ENCODE peak calls at places on chromosomes 4 and X, in six cellular contexts. One of them, this sample, is unnamed.

GRCh38 chr4:83929550-83929949 is 393.6 kb downstream of the GPAT3 start:
- DNase-seq in bronchial epithelial cell: peak; percentile 21
- DNase-seq in GM10248: no peak
- DNase-seq in AG10803: no peak
- DNase-seq in IMR-90: no peak
- DNase-seq in MM.1S: no peak
- DNase-seq in this sample: no peak

GRCh38 chr4:102404551-102404969 is 59.3 kb upstream of the SLC39A8 start:
- DNase-seq in bronchial epithelial cell: no peak
- DNase-seq in GM10248: no peak
- DNase-seq in AG10803: peak; percentile 13
- DNase-seq in IMR-90: no peak
- DNase-seq in MM.1S: no peak
- DNase-seq in this sample: no peak

GRCh38 chrX:16465081-16465876 is 184.7 kb upstream of the S100G start:
- DNase-seq in bronchial epithelial cell: peak; percentile 22
- DNase-seq in GM10248: no peak
- DNase-seq in AG10803: peak; percentile 41
- DNase-seq in IMR-90: peak; percentile 60
- DNase-seq in MM.1S: no peak
- DNase-seq in this sample: no peak

GRCh38 chr4:74548561-74548960 is 103.6 kb downstream of the AREG start:
- DNase-seq in bronchial epithelial cell: no peak
- DNase-seq in GM10248: no peak
- DNase-seq in AG10803: no peak
- DNase-seq in IMR-90: no peak
- DNase-seq in MM.1S: no peak
- DNase-seq in this sample: no peak

GRCh38 chr4:140266958-140267568 is 106.4 kb upstream of the SCOC start:
- DNase-seq in bronchial epithelial cell: peak; percentile 18
- DNase-seq in GM10248: no peak
- DNase-seq in AG10803: peak; percentile 17
- DNase-seq in IMR-90: peak; percentile 92
- DNase-seq in MM.1S: no peak
- DNase-seq in this sample: peak; percentile 56

GRCh38 chr4:95087657-95088455 is 330.1 kb downstream of the BMPR1B start:
- DNase-seq in bronchial epithelial cell: peak; percentile 58
- DNase-seq in GM10248: no peak
- DNase-seq in AG10803: no peak
- DNase-seq in IMR-90: peak; percentile 68
- DNase-seq in MM.1S: no peak
- DNase-seq in this sample: no peak

GRCh38 chrX:16869393-16870094 is 618 bp downstream of the RBBP7 start:
- DNase-seq in bronchial epithelial cell: no peak
- DNase-seq in GM10248: peak; percentile 57
- DNase-seq in AG10803: peak; percentile 32
- DNase-seq in IMR-90: peak; percentile 18
- DNase-seq in MM.1S: peak; percentile 54
- DNase-seq in this sample: no peak

GRCh38 chr4:184804621-184805020 is 21.1 kb downstream of the ACSL1 start:
- DNase-seq in bronchial epithelial cell: peak; percentile 31
- DNase-seq in GM10248: no peak
- DNase-seq in AG10803: no peak
- DNase-seq in IMR-90: no peak
- DNase-seq in MM.1S: no peak
- DNase-seq in this sample: no peak

GRCh38 chrX:153651540-153652079 is 4.6 kb downstream of the DUSP9 start:
- DNase-seq in bronchial epithelial cell: no peak
- DNase-seq in GM10248: no peak
- DNase-seq in AG10803: no peak
- DNase-seq in IMR-90: no peak
- DNase-seq in MM.1S: no peak
- DNase-seq in this sample: no peak

GRCh38 chrX:131288738-131289511 is at the start of gene IGSF1:
- DNase-seq in bronchial epithelial cell: no peak
- DNase-seq in GM10248: no peak
- DNase-seq in AG10803: peak; percentile 3
- DNase-seq in IMR-90: no peak
- DNase-seq in MM.1S: peak; percentile 49
- DNase-seq in this sample: no peak

GRCh38 chr4:140223056-140223810 is 69.2 kb upstream of the MAML3 start:
- DNase-seq in bronchial epithelial cell: peak; percentile 35
- DNase-seq in GM10248: no peak
- DNase-seq in AG10803: no peak
- DNase-seq in IMR-90: peak; percentile 81
- DNase-seq in MM.1S: no peak
- DNase-seq in this sample: no peak

GRCh38 chr4:4995103-4995761 is 24.0 kb downstream of the CYTL1 start:
- DNase-seq in bronchial epithelial cell: peak; percentile 37
- DNase-seq in GM10248: peak; percentile 79
- DNase-seq in AG10803: peak; percentile 68
- DNase-seq in IMR-90: peak; percentile 58
- DNase-seq in MM.1S: peak; percentile 77
- DNase-seq in this sample: no peak

GRCh38 chr4:73257995-73258667 is 467 bp downstream of the ANKRD17 start:
- DNase-seq in bronchial epithelial cell: peak; percentile 12
- DNase-seq in GM10248: no peak
- DNase-seq in AG10803: peak; percentile 15
- DNase-seq in IMR-90: peak; percentile 32
- DNase-seq in MM.1S: peak; percentile 56
- DNase-seq in this sample: no peak
- TF ChIP-seq CTCF in bronchial epithelial cell: peak; percentile 2
- TF ChIP-seq CTCF in GM10248: peak; percentile 51
- TF ChIP-seq CTCF in AG10803: no peak
- TF ChIP-seq CTCF in IMR-90: peak; percentile 34
- TF ChIP-seq CTCF in MM.1S: peak; percentile 28
- TF ChIP-seq CTCF in this sample: no peak

DNA sequence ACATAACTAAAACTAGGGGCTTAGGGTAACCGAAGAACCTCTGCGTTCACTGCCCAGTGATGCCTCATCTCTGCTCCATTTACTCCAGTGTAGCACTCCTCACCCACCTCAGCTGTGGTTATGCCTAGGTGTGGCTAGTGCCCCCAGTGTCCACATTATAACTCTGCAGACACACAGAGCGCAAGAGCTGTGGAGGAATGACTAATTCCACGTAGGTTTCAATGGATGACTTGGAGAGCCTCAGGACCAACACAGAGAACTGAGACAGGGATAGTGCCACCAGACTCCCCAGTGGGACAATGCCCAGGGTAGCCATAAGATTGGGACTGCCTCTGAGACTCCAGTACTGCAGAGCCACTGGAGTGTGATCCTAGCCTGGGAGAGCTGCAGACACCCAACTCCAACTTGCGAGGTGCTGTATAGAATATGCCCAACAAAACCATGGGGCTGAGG is 542.4 kb upstream of the DIPK2B start:
- DNase-seq in bronchial epithelial cell: peak; percentile 74
- DNase-seq in GM10248: no peak
- DNase-seq in AG10803: peak; percentile 72
- DNase-seq in IMR-90: peak; percentile 75
- DNase-seq in MM.1S: no peak
- DNase-seq in this sample: no peak
- TF ChIP-seq CTCF in bronchial epithelial cell: peak; percentile 30
- TF ChIP-seq CTCF in GM10248: no peak
- TF ChIP-seq CTCF in AG10803: peak; percentile 41
- TF ChIP-seq CTCF in IMR-90: peak; percentile 40
- TF ChIP-seq CTCF in MM.1S: no peak
- TF ChIP-seq CTCF in this sample: peak; percentile 23

DNA sequence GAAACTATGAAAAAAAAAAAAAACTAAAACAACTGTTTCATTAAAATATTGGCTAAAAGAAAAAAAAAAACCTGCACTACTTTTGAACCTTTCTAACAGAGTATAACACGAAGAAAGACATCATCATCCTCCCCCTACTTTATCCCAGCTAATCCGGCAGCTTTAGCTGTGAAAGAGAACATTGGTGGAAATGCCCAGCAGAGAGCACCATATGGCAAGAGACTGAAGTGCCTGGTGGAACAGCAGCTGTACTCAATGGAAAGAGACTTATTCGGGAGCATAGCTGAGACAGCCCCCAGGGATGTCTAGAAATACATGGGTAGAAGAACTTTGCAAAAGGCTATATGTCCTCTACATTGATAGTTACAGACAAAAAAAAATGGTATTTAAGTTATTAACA is 30.3 kb downstream of the STPG2 start:
- DNase-seq in bronchial epithelial cell: peak; percentile 35
- DNase-seq in GM10248: no peak
- DNase-seq in AG10803: peak; percentile 28
- DNase-seq in IMR-90: peak; percentile 25
- DNase-seq in MM.1S: peak; percentile 14
- DNase-seq in this sample: peak; percentile 3
- TF ChIP-seq CTCF in bronchial epithelial cell: peak; percentile 34
- TF ChIP-seq CTCF in GM10248: no peak
- TF ChIP-seq CTCF in AG10803: peak; percentile 36
- TF ChIP-seq CTCF in IMR-90: peak; percentile 32
- TF ChIP-seq CTCF in MM.1S: no peak
- TF ChIP-seq CTCF in this sample: peak; percentile 17

GRCh38 chr4:154928640-154929257 is 147.7 kb downstream of the RBM46 start:
- DNase-seq in bronchial epithelial cell: peak; percentile 63
- DNase-seq in GM10248: no peak
- DNase-seq in AG10803: peak; percentile 56
- DNase-seq in IMR-90: peak; percentile 55
- DNase-seq in MM.1S: no peak
- DNase-seq in this sample: peak; percentile 14
- TF ChIP-seq CTCF in bronchial epithelial cell: peak; percentile 49
- TF ChIP-seq CTCF in GM10248: no peak
- TF ChIP-seq CTCF in AG10803: peak; percentile 67
- TF ChIP-seq CTCF in IMR-90: peak; percentile 68
- TF ChIP-seq CTCF in MM.1S: peak; percentile 27
- TF ChIP-seq CTCF in this sample: peak; percentile 52